ENCODE peak calls at places on chromosomes 6 and 20, in five cellular contexts. K is heart right ventricle, L is PC-3, W is psoas muscle, P is body of pancreas. U is an unnamed sample.

GRCh38 chr6:39251406-39251805 is 22.1 kb upstream of the KCNK5 start:
- DNase-seq in K (no peak), L (peak; percentile 19), W (no peak), P (peak; percentile 14), U (no peak)

GRCh38 chr20:62998449-62998848 is 8.3 kb downstream of the BHLHE23 start:
- DNase-seq in K (no peak), W (no peak), P (no peak), L (no peak), U (no peak)

GRCh38 chr6:35368038-35368887 is 25.9 kb downstream of the PPARD start:
- DNase-seq in P (no peak), W (no peak), K (no peak), L (peak; percentile 64), U (no peak)

GRCh38 chr20:63321148-63321831 is 28.3 kb downstream of the COL20A1 start:
- DNase-seq in W (peak; percentile 48), P (peak; percentile 21), L (peak; percentile 46), K (peak; percentile 57), U (no peak)

GRCh38 chr6:166408936-166409755 is 26.4 kb upstream of the MPC1 start:
- DNase-seq in W (no peak), K (no peak), P (no peak), L (no peak), U (no peak)

GRCh38 chr20:7883309-7883708 is 56.9 kb downstream of the HAO1 start:
- DNase-seq in L (no peak), P (no peak), K (no peak), W (no peak), U (no peak)

GRCh38 chr6:131036143-131036542 is 26.9 kb downstream of the EPB41L2 start:
- DNase-seq in K (no peak), L (no peak), W (no peak), P (no peak), U (no peak)

GRCh38 chr6:33794910-33795615 is 6.1 kb upstream of the LEMD2 start:
- DNase-seq in P (no peak), K (no peak), L (no peak), W (no peak), U (peak; percentile 38)

GRCh38 chr20:58054744-58055373 is 173.6 kb downstream of the ANKRD60 start:
- DNase-seq in L (no peak), W (peak; percentile 47), K (no peak), P (no peak), U (no peak)

GRCh38 chr20:13684566-13685222 is 46.0 kb upstream of the TASP1 start:
- DNase-seq in K (no peak), W (no peak), P (no peak), L (no peak), U (no peak)

GRCh38 chr6:37491161-37491829 is 8.4 kb downstream of the CCDC167 start:
- DNase-seq in L (no peak), K (no peak), W (no peak), P (peak; percentile 19), U (peak; percentile 22)

GRCh38 chr20:2400290-2400689 is 19.6 kb downstream of the TGM6 start:
- DNase-seq in W (no peak), K (no peak), L (no peak), P (no peak), U (no peak)

GRCh38 chr6:128482642-128483041 is 37.8 kb downstream of the PTPRK start:
- DNase-seq in L (no peak), W (no peak), K (no peak), P (no peak), U (no peak)

GRCh38 chr6:88922775-88923548 is 40.5 kb downstream of the RNGTT start:
- DNase-seq in L (no peak), W (no peak), P (no peak), K (no peak), U (no peak)

GRCh38 chr6:163688971-163689370 is 274.5 kb downstream of the QKI start:
- DNase-seq in P (no peak), L (no peak), K (no peak), W (no peak), U (no peak)

GRCh38 chr20:57544838-57545564 is 15.9 kb upstream of the PCK1 start:
- DNase-seq in P (no peak), W (no peak), K (no peak), L (no peak), U (no peak)

GRCh38 chr20:32980131-32980941 is 23.9 kb downstream of the SUN5 start:
- DNase-seq in K (no peak), L (no peak), W (no peak), P (no peak), U (no peak)

GRCh38 chr20:63547484-63548480 is at the start of gene SRMS:
- DNase-seq in K (no peak), P (no peak), L (peak; percentile 15), W (no peak), U (no peak)

GRCh38 chr20:46282669-46283068 is 25.6 kb downstream of the CDH22 start:
- DNase-seq in K (no peak), P (no peak), W (no peak), L (no peak), U (no peak)

GRCh38 chr20:44398303-44398702 is 42.8 kb downstream of the HNF4A start:
- DNase-seq in K (no peak), L (peak; percentile 93), W (no peak), P (no peak), U (no peak)

GRCh38 chr6:49649982-49650381 is 13.3 kb upstream of the RHAG start:
- DNase-seq in L (no peak), W (no peak), K (no peak), P (no peak), U (no peak)

GRCh38 chr6:11650711-11651110 is 113.2 kb downstream of the TMEM170B start:
- DNase-seq in W (no peak), L (peak; percentile 26), K (no peak), P (no peak), U (no peak)

GRCh38 chr20:14775778-14776177 is 438.4 kb upstream of the FLRT3 start:
- DNase-seq in L (peak; percentile 98), K (no peak), W (peak; percentile 25), P (peak; percentile 50), U (no peak)

GRCh38 chr6:32825966-32826365 is 9.2 kb upstream of the HLA-DOB start:
- DNase-seq in W (no peak), K (no peak), L (peak; percentile 54), P (no peak), U (no peak)

GRCh38 chr6:43579171-43579570 is 3.2 kb downstream of the POLH start:
- DNase-seq in P (no peak), W (no peak), K (no peak), L (no peak), U (no peak)

GRCh38 chr6:43578748-43579147 is 2.8 kb downstream of the POLH start:
- DNase-seq in P (no peak), L (no peak), W (no peak), K (no peak), U (no peak)

GRCh38 chr6:43588194-43588593 is 12.2 kb downstream of the POLH start:
- DNase-seq in K (no peak), L (no peak), P (no peak), W (no peak), U (no peak)

GRCh38 chr6:43584892-43585570 is 9.0 kb downstream of the POLH start:
- DNase-seq in P (no peak), W (no peak), L (no peak), K (no peak), U (no peak)

GRCh38 chr6:43582911-43583310 is 6.9 kb downstream of the POLH start:
- DNase-seq in K (no peak), P (no peak), W (no peak), L (no peak), U (no peak)
- TF ChIP-seq CTCF in K (no peak), P (no peak), W (no peak), L (no peak), U (no peak)

DNA sequence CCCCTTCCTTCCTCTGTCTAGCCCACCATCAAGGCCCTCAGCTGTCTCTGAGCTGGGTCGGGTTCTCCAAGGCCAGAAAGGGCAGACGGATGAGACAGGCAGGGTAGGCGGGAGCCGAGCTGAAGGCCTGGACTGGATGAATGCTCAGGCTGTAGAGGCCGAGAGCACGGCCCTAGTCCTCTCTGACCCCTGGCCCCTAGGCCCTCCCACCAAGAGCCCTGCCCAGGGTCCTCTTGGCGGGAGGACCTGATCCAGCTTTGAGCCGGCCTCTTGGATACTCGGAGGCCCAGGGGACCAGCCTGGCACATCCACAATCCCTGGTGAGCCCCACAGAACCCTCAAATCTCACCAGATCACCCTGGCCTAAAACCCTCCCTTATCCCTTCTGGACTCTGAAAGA is 8.2 kb downstream of the ADISSP start:
- DNase-seq in W (no peak), K (no peak), L (no peak), P (no peak), U (no peak)
- H3K27ac ChIP-seq in W (no peak overlapping the region), K (peak overlapping the region; percentile 68), L (no peak overlapping the region), P (no peak overlapping the region), U (no peak overlapping the region)

DNA sequence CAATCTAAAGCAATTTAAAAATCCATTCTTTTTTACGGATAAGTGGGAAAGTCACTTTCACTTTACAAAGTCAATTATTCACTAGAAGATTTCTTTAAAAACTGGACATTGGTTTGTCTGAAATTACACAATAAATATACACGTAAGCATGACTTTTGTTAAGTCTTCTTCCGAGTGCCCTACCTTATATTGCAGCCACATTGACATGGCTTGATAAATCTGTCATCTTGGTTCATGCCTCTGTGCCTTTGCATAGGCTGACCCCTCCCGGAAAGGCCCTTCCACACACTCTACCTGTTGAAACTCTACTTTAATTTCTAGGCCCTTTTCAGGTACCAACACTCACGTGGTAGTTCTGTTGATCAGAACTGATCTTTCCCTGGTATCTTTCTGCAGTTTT is 104.1 kb downstream of the SH3BGRL2 start:
- DNase-seq in P (no peak), W (no peak), K (no peak), L (no peak), U (no peak)
- TF ChIP-seq CTCF in P (no peak), W (no peak), K (no peak), L (no peak), U (no peak)

GRCh38 chr20:36052117-36052513 is 83.7 kb downstream of the CNBD2 start:
- DNase-seq in L (no peak), K (no peak), W (no peak), P (no peak), U (no peak)
- H3K27ac ChIP-seq in L (no peak overlapping the region), K (no peak overlapping the region), W (no peak overlapping the region), P (no peak overlapping the region), U (peak overlapping the region; percentile 100)

DNA sequence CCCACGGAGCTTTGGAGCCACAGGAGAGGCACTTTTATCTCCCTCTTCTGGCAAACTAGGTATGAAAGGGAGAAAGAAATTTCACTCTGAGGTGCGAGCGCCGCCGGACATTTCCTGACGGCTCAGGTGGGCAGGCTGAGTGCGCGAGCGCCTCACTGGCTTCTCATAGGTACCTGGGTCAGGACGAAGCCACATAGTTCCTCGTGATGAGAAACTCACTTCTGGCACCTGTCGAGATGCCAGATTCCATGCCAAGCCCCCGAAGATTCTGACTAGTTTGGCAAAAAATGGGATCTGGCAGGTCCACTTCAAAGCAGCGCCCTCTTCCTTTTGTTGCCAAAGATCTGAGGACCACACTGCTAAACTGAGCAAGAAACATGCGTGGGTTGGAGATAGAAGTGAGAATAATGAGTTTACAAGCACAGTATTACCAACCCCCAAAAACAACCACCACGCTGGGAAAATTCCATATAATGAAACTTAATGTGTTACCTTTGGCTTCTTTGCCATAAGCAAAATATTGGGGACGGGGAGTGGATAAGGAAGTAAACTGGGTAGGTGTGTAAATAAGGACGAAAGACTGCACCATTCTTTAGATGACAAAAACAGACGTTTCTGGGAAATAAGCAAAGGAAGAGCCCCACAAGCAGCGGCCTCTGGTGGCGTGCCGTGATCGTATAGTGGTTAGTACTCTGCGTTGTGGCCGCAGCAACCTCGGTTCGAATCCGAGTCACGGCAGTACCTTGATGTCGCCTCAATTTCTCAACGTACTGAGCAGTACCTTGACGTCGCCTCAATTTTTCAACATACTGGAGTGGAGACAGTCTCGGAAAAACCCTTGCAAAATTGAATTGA is 89.8 kb upstream of the PRSS16 start:
- DNase-seq in P (peak; percentile 72), W (peak; percentile 57), K (peak; percentile 62), L (peak; percentile 87), U (peak; percentile 83)
- TF ChIP-seq CTCF in P (peak; percentile 38), W (peak; percentile 36), K (peak; percentile 45), L (peak; percentile 47), U (peak; percentile 42)

U was measured in left lung.